ENCODE peak calls at places on chromosomes 13 and 19, in four cellular contexts. T, H, O and I are unnamed samples.

GRCh38 chr13:39787086-39787487 is 131.6 kb downstream of the COG6 start:
- DNase-seq in T (no peak), H (peak), O (no peak), I (no peak)

GRCh38 chr13:113029487-113030258 is 60.7 kb downstream of the MCF2L start:
- DNase-seq in T (peak), H (no peak), O (peak), I (peak)

GRCh38 chr19:45290381-45290931 is 32.2 kb downstream of the CKM start:
- DNase-seq in T (no peak), H (no peak), O (no peak), I (no peak)

GRCh38 chr13:22227895-22228294 is 557.0 kb downstream of the FGF9 start:
- DNase-seq in T (no peak), H (no peak), O (no peak), I (no peak)

GRCh38 chr13:46089213-46089612 is 15.6 kb downstream of the CPB2 start:
- DNase-seq in T (no peak), H (no peak), O (no peak), I (no peak)

GRCh38 chr19:50381881-50382729 is 2.0 kb upstream of the POLD1 start:
- DNase-seq in T (no peak), H (no peak), O (no peak), I (no peak)

GRCh38 chr19:4851551-4852290 is 15.7 kb downstream of the PLIN3 start:
- DNase-seq in T (peak), H (peak), O (peak), I (no peak)

GRCh38 chr19:32146664-32147063 is 198.7 kb upstream of the ZNF507 start:
- DNase-seq in T (no peak), H (no peak), O (no peak), I (no peak)

GRCh38 chr19:4052114-4052992 is 14.3 kb downstream of the ZBTB7A start:
- DNase-seq in T (no peak), H (peak), O (no peak), I (no peak)

GRCh38 chr19:11578342-11579142 is 1.1 kb upstream of the ACP5 start:
- DNase-seq in T (peak), H (no peak), O (no peak), I (no peak)

GRCh38 chr13:38202730-38203129 is 146.9 kb upstream of the UFM1 start:
- DNase-seq in T (no peak), H (peak), O (no peak), I (no peak)

GRCh38 chr13:82358284-82358683 is 1524.0 kb downstream of the SLITRK1 start:
- DNase-seq in T (no peak), H (peak), O (no peak), I (no peak)

GRCh38 chr13:50598338-50598737 is 245.2 kb downstream of the DLEU7 start:
- DNase-seq in T (no peak), H (no peak), O (no peak), I (no peak)

GRCh38 chr13:42696191-42696590 is 85.2 kb upstream of the FAM216B start:
- DNase-seq in T (no peak), H (peak), O (no peak), I (no peak)

GRCh38 chr19:33532859-33533455 is 11.4 kb upstream of the PEPD start:
- DNase-seq in T (no peak), H (no peak), O (no peak), I (no peak)

GRCh38 chr13:45506811-45507210 is 42.1 kb downstream of the COG3 start:
- DNase-seq in T (no peak), H (no peak), O (no peak), I (no peak)

GRCh38 chr13:94706101-94706853 is 6.1 kb downstream of the SOX21 start:
- DNase-seq in T (no peak), H (no peak), O (no peak), I (no peak)

GRCh38 chr13:50379584-50379983 is 364.3 kb downstream of the KCNRG start:
- DNase-seq in T (no peak), H (no peak), O (no peak), I (no peak)

GRCh38 chr13:106210327-106210726 is 325.1 kb downstream of the EFNB2 start:
- DNase-seq in T (no peak), H (no peak), O (no peak), I (no peak)

GRCh38 chr19:46903458-46903857 is 42.7 kb downstream of the ARHGAP35 start:
- DNase-seq in T (no peak), H (no peak), O (no peak), I (no peak)

GRCh38 chr19:6020166-6020967 is 42.4 kb upstream of the RANBP3 start:
- DNase-seq in T (no peak), H (peak), O (no peak), I (peak)

GRCh38 chr19:6056282-6056741 is 54.0 kb downstream of the RFX2 start:
- DNase-seq in T (no peak), H (no peak), O (no peak), I (no peak)

GRCh38 chr13:36533806-36534205 is 101.5 kb downstream of the CCNA1 start:
- DNase-seq in T (no peak), H (no peak), O (no peak), I (no peak)

GRCh38 chr13:57633950-57634828 is 2.6 kb downstream of the PCDH17 start:
- DNase-seq in T (peak), H (no peak), O (no peak), I (no peak)

GRCh38 chr19:13825489-13826475 is 30.5 kb downstream of the ZSWIM4 start:
- DNase-seq in T (no peak), H (no peak), O (no peak), I (peak)

GRCh38 chr19:38932425-38933179 is 1.9 kb downstream of the MRPS12 start:
- DNase-seq in T (no peak), H (peak), O (peak), I (peak)

GRCh38 chr13:89454736-89455135 is 1783.6 kb downstream of the SLITRK5 start:
- DNase-seq in T (no peak), H (no peak), O (no peak), I (no peak)

GRCh38 chr13:94280845-94281244 is 198.6 kb downstream of the DCT start:
- DNase-seq in T (no peak), H (no peak), O (no peak), I (no peak)

GRCh38 chr13:50387124-50387581 is 371.9 kb downstream of the KCNRG start:
- DNase-seq in T (no peak), H (peak), O (no peak), I (no peak)

GRCh38 chr19:54106716-54107115 is 4.1 kb downstream of the NDUFA3 start:
- DNase-seq in T (no peak), H (no peak), O (no peak), I (no peak)

GRCh38 chr13:75986818-75987217 is 350.7 kb downstream of the LMO7 start:
- DNase-seq in T (no peak), H (no peak), O (no peak), I (no peak)

GRCh38 chr19:30369833-30370232 is 2.4 kb upstream of the ZNF536 start:
- DNase-seq in T (no peak), H (no peak), O (no peak), I (no peak)

GRCh38 chr13:26230703-26231102 is 8.6 kb upstream of the RNF6 start:
- DNase-seq in T (no peak), H (no peak), O (no peak), I (no peak)

GRCh38 chr19:14475251-14476073 is at the start of gene PTGER1:
- DNase-seq in T (no peak), H (peak), O (no peak), I (peak)